ENCODE peak calls at places on chromosome 14, in nine cellular contexts. S, K, O, W, X, Z, G, D and A are unnamed samples.

GRCh38 chr14:87952307-87953094 is 40.5 kb downstream of the GALC start:
- ATAC-seq in S (no peak), K (no peak), O (no peak), W (peak), X (peak), Z (no peak), G (peak), D (peak), A (no peak)

GRCh38 chr14:58898655-58899316 is 261.0 kb downstream of the DACT1 start:
- ATAC-seq in S (no peak), K (no peak), O (peak), W (no peak), X (peak), Z (no peak), G (no peak), D (no peak), A (peak)

GRCh38 chr14:92397140-92397815 is 74.3 kb downstream of the SLC24A4 start:
- ATAC-seq in S (no peak), K (peak), O (peak), W (no peak), X (peak), Z (no peak), G (no peak), D (no peak), A (no peak)

GRCh38 chr14:35279369-35279768 is 12.8 kb upstream of the PSMA6 start:
- ATAC-seq in S (peak), K (no peak), O (no peak), W (no peak), X (no peak), Z (peak), G (no peak), D (no peak), A (no peak)

GRCh38 chr14:43540948-43541347 is 966.1 kb downstream of the FSCB start:
- ATAC-seq in S (no peak), K (no peak), O (no peak), W (no peak), X (no peak), Z (no peak), G (no peak), D (no peak), A (no peak)

GRCh38 chr14:68682166-68683103 is 110.4 kb downstream of the ZFP36L1 start:
- ATAC-seq in S (peak), K (no peak), O (peak), W (no peak), X (peak), Z (peak), G (peak), D (peak), A (peak)

GRCh38 chr14:88729159-88729558 is 63.6 kb downstream of the EML5 start:
- ATAC-seq in S (no peak), K (no peak), O (peak), W (no peak), X (no peak), Z (no peak), G (no peak), D (peak), A (no peak)

GRCh38 chr14:59419383-59419782 is 45.8 kb downstream of the GPR135 start:
- ATAC-seq in S (peak), K (no peak), O (no peak), W (no peak), X (no peak), Z (peak), G (peak), D (no peak), A (no peak)

GRCh38 chr14:93648440-93649168 is 139.7 kb downstream of the PRIMA1 start:
- ATAC-seq in S (peak), K (peak), O (peak), W (no peak), X (peak), Z (peak), G (no peak), D (peak), A (no peak)

GRCh38 chr14:97156705-97157104 is 359.5 kb downstream of the VRK1 start:
- ATAC-seq in S (no peak), K (no peak), O (no peak), W (no peak), X (no peak), Z (no peak), G (no peak), D (no peak), A (no peak)

GRCh38 chr14:105199093-105199492 is 18.0 kb upstream of the NUDT14 start:
- ATAC-seq in S (peak), K (peak), O (no peak), W (no peak), X (no peak), Z (peak), G (no peak), D (peak), A (no peak)

GRCh38 chr14:57960946-57961792 is 95.3 kb upstream of the SLC35F4 start:
- ATAC-seq in S (no peak), K (no peak), O (no peak), W (no peak), X (no peak), Z (no peak), G (no peak), D (no peak), A (no peak)

GRCh38 chr14:82075566-82075965 is 541.9 kb upstream of the SEL1L start:
- ATAC-seq in S (no peak), K (no peak), O (peak), W (no peak), X (no peak), Z (no peak), G (no peak), D (no peak), A (no peak)

GRCh38 chr14:56196274-56196673 is 78.1 kb downstream of the PELI2 start:
- ATAC-seq in S (peak), K (no peak), O (no peak), W (no peak), X (no peak), Z (no peak), G (no peak), D (no peak), A (peak)

GRCh38 chr14:64755661-64756265 is 51.5 kb downstream of the PLEKHG3 start:
- ATAC-seq in S (no peak), K (no peak), O (peak), W (peak), X (peak), Z (no peak), G (peak), D (peak), A (no peak)

GRCh38 chr14:56635041-56635440 is 55.4 kb downstream of the TMEM260 start:
- ATAC-seq in S (no peak), K (no peak), O (no peak), W (no peak), X (no peak), Z (no peak), G (no peak), D (no peak), A (no peak)

GRCh38 chr14:49483266-49483665 is 102.9 kb downstream of the RPS29 start:
- ATAC-seq in S (no peak), K (no peak), O (no peak), W (no peak), X (no peak), Z (no peak), G (peak), D (no peak), A (no peak)

GRCh38 chr14:39229222-39229543 is 4.5 kb upstream of the MIA2 start:
- ATAC-seq in S (no peak), K (no peak), O (no peak), W (peak), X (peak), Z (no peak), G (peak), D (no peak), A (no peak)

GRCh38 chr14:62938774-62939173 is 106.5 kb downstream of the KCNH5 start:
- ATAC-seq in S (no peak), K (no peak), O (no peak), W (no peak), X (no peak), Z (no peak), G (no peak), D (no peak), A (no peak)

GRCh38 chr14:62947291-62947690 is 98.0 kb downstream of the KCNH5 start:
- ATAC-seq in S (no peak), K (no peak), O (peak), W (no peak), X (no peak), Z (no peak), G (no peak), D (no peak), A (no peak)

GRCh38 chr14:62939970-62940369 is 105.3 kb downstream of the KCNH5 start:
- ATAC-seq in S (no peak), K (no peak), O (no peak), W (no peak), X (no peak), Z (no peak), G (no peak), D (no peak), A (no peak)

DNA sequence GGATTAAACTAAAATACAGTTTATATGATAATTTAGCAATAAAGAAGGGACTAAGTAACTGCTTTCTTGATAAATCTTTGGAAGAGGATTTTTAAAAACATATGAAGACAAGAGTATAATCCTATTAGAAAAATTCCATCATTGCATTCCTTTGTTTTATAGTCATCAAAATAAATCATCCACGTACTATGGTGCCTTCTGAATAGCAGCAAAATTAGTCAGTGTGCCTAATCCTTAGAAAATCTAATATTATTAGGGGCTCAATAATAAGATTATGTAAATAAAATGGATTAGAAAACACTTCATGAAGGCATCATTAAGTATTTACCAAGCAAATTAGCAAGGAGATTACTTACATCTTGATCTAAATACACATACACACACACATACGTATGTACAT is 102.1 kb downstream of the KCNH5 start:
- ATAC-seq in S (no peak), K (no peak), O (peak), W (no peak), X (no peak), Z (no peak), G (no peak), D (no peak), A (no peak)
- H3K4me3 ChIP-seq in S (no peak), K (no peak), O (no peak), W (no peak), X (no peak), Z (no peak), G (no peak), D (no peak), A (no peak)

GRCh38 chr14:91395466-91395865 is 22.2 kb downstream of the CCDC88C start:
- ATAC-seq in S (no peak), K (no peak), O (no peak), W (no peak), X (no peak), Z (no peak), G (no peak), D (no peak), A (no peak)
- H3K4me3 ChIP-seq in S (no peak), K (no peak), O (no peak), W (peak), X (no peak), Z (no peak), G (no peak), D (no peak), A (no peak)

GRCh38 chr14:103520657-103521437 is 1.8 kb downstream of the CKB start:
- ATAC-seq in S (peak), K (peak), O (peak), W (peak), X (peak), Z (peak), G (peak), D (peak), A (peak)

GRCh38 chr14:103523583-103523969 is 946 bp upstream of the CKB start:
- ATAC-seq in S (no peak), K (no peak), O (no peak), W (no peak), X (no peak), Z (no peak), G (no peak), D (no peak), A (no peak)

GRCh38 chr14:103521438-103521961 is 1.1 kb downstream of the CKB start:
- ATAC-seq in S (peak), K (no peak), O (no peak), W (peak), X (peak), Z (peak), G (peak), D (peak), A (peak)

GRCh38 chr14:103522649-103523582 is at the start of gene CKB:
- ATAC-seq in S (peak), K (peak), O (peak), W (no peak), X (no peak), Z (peak), G (peak), D (peak), A (peak)

DNA sequence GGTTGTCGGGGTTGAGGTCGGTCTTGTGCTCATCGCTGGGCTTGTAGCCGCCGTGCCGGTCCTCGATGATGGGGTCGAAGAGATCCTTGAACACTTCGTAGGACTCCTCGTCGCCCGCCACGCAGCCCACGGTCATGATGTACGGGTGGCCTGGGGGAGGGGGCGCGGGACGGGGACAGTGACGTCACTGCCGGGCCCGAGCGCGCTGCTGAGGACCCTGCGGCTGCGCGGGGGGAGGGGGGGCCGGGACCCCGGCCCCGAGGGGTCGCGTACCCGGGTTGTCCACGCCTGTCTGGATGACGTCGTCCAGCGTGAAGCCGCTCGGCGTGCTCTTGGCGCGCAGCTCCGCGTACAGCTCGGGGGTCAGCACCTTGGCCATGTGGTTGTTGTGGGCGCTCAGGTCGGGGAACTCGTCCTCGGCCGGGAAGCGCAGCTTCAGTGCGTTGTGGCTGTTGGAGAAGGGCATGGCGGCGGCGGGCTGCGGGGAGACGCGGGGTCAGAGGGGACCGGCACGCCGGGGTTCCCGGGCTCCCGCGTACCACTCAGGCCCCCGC is 525 bp downstream of the CKB start:
- ATAC-seq in S (no peak), K (no peak), O (no peak), W (no peak), X (no peak), Z (no peak), G (no peak), D (no peak), A (no peak)
- H3K4me3 ChIP-seq in S (peak), K (peak), O (peak), W (peak), X (peak), Z (peak), G (peak), D (peak), A (peak)

DNA sequence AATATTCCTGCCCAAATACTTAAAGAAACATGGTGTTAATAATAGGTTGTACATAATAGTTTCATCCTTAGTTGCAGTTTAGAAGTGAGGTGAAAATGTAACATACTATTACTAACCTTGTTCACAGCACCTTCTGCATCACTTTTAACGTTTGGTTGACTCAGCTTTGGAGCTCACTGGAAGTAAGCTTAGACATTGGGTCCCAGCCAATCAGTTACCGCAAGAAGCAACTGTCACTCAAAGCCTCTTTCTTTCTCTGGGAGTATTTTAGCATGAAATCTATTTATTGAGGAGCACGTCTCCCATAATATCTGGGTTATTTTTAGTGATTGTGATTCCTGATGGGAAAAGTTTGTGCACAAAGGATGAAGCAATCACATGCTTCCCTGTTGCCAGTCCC is 472.6 kb downstream of the SNAPC1 start:
- ATAC-seq in S (no peak), K (no peak), O (no peak), W (no peak), X (no peak), Z (no peak), G (no peak), D (no peak), A (no peak)
- H3K4me3 ChIP-seq in S (no peak), K (no peak), O (no peak), W (no peak), X (no peak), Z (no peak), G (no peak), D (no peak), A (no peak)

DNA sequence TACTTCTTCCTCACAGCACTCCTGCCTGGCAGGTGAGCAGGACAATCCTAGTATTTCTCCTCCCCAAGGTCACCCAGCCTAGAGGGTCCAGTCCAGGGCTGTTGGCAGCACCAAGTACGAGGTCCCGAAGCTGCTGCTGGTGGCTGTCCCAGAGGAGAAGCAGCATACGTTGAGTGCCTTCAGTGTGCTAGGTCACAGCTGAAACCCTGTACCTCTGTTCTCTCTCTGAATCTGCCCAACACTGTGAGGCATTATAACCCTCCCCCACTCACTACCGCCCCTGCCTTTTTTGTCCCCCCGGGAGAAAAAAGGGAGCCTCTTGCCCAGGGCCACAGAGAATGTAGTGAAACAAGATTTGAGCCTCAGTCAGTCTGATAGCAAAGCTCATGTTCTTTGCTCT is 53.4 kb downstream of the PPP2R5C start:
- ATAC-seq in S (no peak), K (no peak), O (no peak), W (no peak), X (no peak), Z (no peak), G (no peak), D (no peak), A (no peak)
- H3K4me3 ChIP-seq in S (no peak), K (no peak), O (no peak), W (peak), X (peak), Z (no peak), G (no peak), D (no peak), A (no peak)